ENCODE peak calls at places on chromosomes 6 and 20, in eight cellular contexts. One of them, this sample, is unnamed.

GRCh38 chr20:24790746-24791283 is 158.3 kb upstream of the CST7 start:
- DNase-seq in CD4-positive, alpha-beta T cell: no peak
- DNase-seq in PC-3: no peak
- DNase-seq in transverse colon: no peak
- DNase-seq in Panc1: no peak
- DNase-seq in AG10803: no peak
- DNase-seq in BJ: no peak
- DNase-seq in fibroblast of pulmonary artery: no peak
- DNase-seq in this sample: no peak

GRCh38 chr6:131103296-131103695 is 32.0 kb upstream of the AKAP7 start:
- DNase-seq in CD4-positive, alpha-beta T cell: no peak
- DNase-seq in PC-3: no peak
- DNase-seq in transverse colon: no peak
- DNase-seq in Panc1: no peak
- DNase-seq in AG10803: no peak
- DNase-seq in BJ: no peak
- DNase-seq in fibroblast of pulmonary artery: no peak
- DNase-seq in this sample: no peak

GRCh38 chr6:3844097-3844463 is 5.1 kb upstream of the FAM50B start:
- DNase-seq in CD4-positive, alpha-beta T cell: no peak
- DNase-seq in PC-3: peak
- DNase-seq in transverse colon: no peak
- DNase-seq in Panc1: no peak
- DNase-seq in AG10803: peak
- DNase-seq in BJ: peak
- DNase-seq in fibroblast of pulmonary artery: peak
- DNase-seq in this sample: no peak

GRCh38 chr6:106116125-106116524 is 30.0 kb downstream of the PRDM1 start:
- DNase-seq in CD4-positive, alpha-beta T cell: no peak
- DNase-seq in PC-3: peak
- DNase-seq in transverse colon: no peak
- DNase-seq in Panc1: no peak
- DNase-seq in AG10803: peak
- DNase-seq in BJ: no peak
- DNase-seq in fibroblast of pulmonary artery: peak
- DNase-seq in this sample: no peak

GRCh38 chr6:106084973-106085686 is 1.0 kb upstream of the PRDM1 start:
- DNase-seq in CD4-positive, alpha-beta T cell: no peak
- DNase-seq in PC-3: peak
- DNase-seq in transverse colon: no peak
- DNase-seq in Panc1: no peak
- DNase-seq in AG10803: peak
- DNase-seq in BJ: no peak
- DNase-seq in fibroblast of pulmonary artery: peak
- DNase-seq in this sample: no peak

GRCh38 chr6:45419574-45420082 is 41.9 kb upstream of the SUPT3H start:
- DNase-seq in CD4-positive, alpha-beta T cell: peak
- DNase-seq in PC-3: peak
- DNase-seq in transverse colon: peak
- DNase-seq in Panc1: no peak
- DNase-seq in AG10803: peak
- DNase-seq in BJ: no peak
- DNase-seq in fibroblast of pulmonary artery: peak
- DNase-seq in this sample: peak

GRCh38 chr6:138953451-138953850 is 34.6 kb downstream of the REPS1 start:
- DNase-seq in CD4-positive, alpha-beta T cell: no peak
- DNase-seq in PC-3: peak
- DNase-seq in transverse colon: no peak
- DNase-seq in Panc1: no peak
- DNase-seq in AG10803: peak
- DNase-seq in BJ: no peak
- DNase-seq in fibroblast of pulmonary artery: no peak
- DNase-seq in this sample: no peak

GRCh38 chr6:40159865-40160264 is 225.6 kb upstream of the MOCS1 start:
- DNase-seq in CD4-positive, alpha-beta T cell: no peak
- DNase-seq in PC-3: no peak
- DNase-seq in transverse colon: no peak
- DNase-seq in Panc1: no peak
- DNase-seq in AG10803: no peak
- DNase-seq in BJ: no peak
- DNase-seq in fibroblast of pulmonary artery: no peak
- DNase-seq in this sample: no peak

GRCh38 chr6:90296346-90297123 is at the start of gene BACH2:
- DNase-seq in CD4-positive, alpha-beta T cell: peak
- DNase-seq in PC-3: peak
- DNase-seq in transverse colon: peak
- DNase-seq in Panc1: no peak
- DNase-seq in AG10803: peak
- DNase-seq in BJ: no peak
- DNase-seq in fibroblast of pulmonary artery: peak
- DNase-seq in this sample: peak

GRCh38 chr6:130426078-130426726 is 60.4 kb downstream of the TMEM200A start:
- DNase-seq in CD4-positive, alpha-beta T cell: no peak
- DNase-seq in PC-3: no peak
- DNase-seq in transverse colon: no peak
- DNase-seq in Panc1: no peak
- DNase-seq in AG10803: no peak
- DNase-seq in BJ: no peak
- DNase-seq in fibroblast of pulmonary artery: no peak
- DNase-seq in this sample: no peak

GRCh38 chr20:38724603-38725457 is 544 bp downstream of the SLC32A1 start:
- DNase-seq in CD4-positive, alpha-beta T cell: no peak
- DNase-seq in PC-3: no peak
- DNase-seq in transverse colon: no peak
- DNase-seq in Panc1: no peak
- DNase-seq in AG10803: no peak
- DNase-seq in BJ: no peak
- DNase-seq in fibroblast of pulmonary artery: no peak
- DNase-seq in this sample: no peak

GRCh38 chr6:128515550-128516513 is 4.6 kb downstream of the PTPRK start:
- DNase-seq in CD4-positive, alpha-beta T cell: no peak
- DNase-seq in PC-3: peak
- DNase-seq in transverse colon: no peak
- DNase-seq in Panc1: no peak
- DNase-seq in AG10803: peak
- DNase-seq in BJ: no peak
- DNase-seq in fibroblast of pulmonary artery: peak
- DNase-seq in this sample: no peak

GRCh38 chr6:43797919-43798318 is 27.9 kb downstream of the VEGFA start:
- DNase-seq in CD4-positive, alpha-beta T cell: no peak
- DNase-seq in PC-3: no peak
- DNase-seq in transverse colon: no peak
- DNase-seq in Panc1: no peak
- DNase-seq in AG10803: no peak
- DNase-seq in BJ: no peak
- DNase-seq in fibroblast of pulmonary artery: no peak
- DNase-seq in this sample: no peak

GRCh38 chr6:65299236-65299635 is 407.8 kb downstream of the EYS start:
- DNase-seq in CD4-positive, alpha-beta T cell: no peak
- DNase-seq in PC-3: no peak
- DNase-seq in transverse colon: no peak
- DNase-seq in Panc1: no peak
- DNase-seq in AG10803: no peak
- DNase-seq in BJ: no peak
- DNase-seq in fibroblast of pulmonary artery: no peak
- DNase-seq in this sample: no peak

GRCh38 chr6:127516676-127517273 is 2.4 kb downstream of the MTCL3 start:
- DNase-seq in CD4-positive, alpha-beta T cell: peak
- DNase-seq in PC-3: peak
- DNase-seq in transverse colon: peak
- DNase-seq in Panc1: peak
- DNase-seq in AG10803: no peak
- DNase-seq in BJ: no peak
- DNase-seq in fibroblast of pulmonary artery: peak
- DNase-seq in this sample: no peak

GRCh38 chr6:19605624-19606023 is 231.5 kb upstream of the ID4 start:
- DNase-seq in CD4-positive, alpha-beta T cell: no peak
- DNase-seq in PC-3: no peak
- DNase-seq in transverse colon: no peak
- DNase-seq in Panc1: no peak
- DNase-seq in AG10803: no peak
- DNase-seq in BJ: no peak
- DNase-seq in fibroblast of pulmonary artery: no peak
- DNase-seq in this sample: no peak

GRCh38 chr6:13710552-13711383 is 867 bp downstream of the RANBP9 start:
- DNase-seq in CD4-positive, alpha-beta T cell: peak
- DNase-seq in PC-3: peak
- DNase-seq in transverse colon: peak
- DNase-seq in Panc1: no peak
- DNase-seq in AG10803: no peak
- DNase-seq in BJ: no peak
- DNase-seq in fibroblast of pulmonary artery: peak
- DNase-seq in this sample: no peak

GRCh38 chr6:127980996-127981395 is 80.1 kb upstream of the THEMIS start:
- DNase-seq in CD4-positive, alpha-beta T cell: no peak
- DNase-seq in PC-3: no peak
- DNase-seq in transverse colon: no peak
- DNase-seq in Panc1: no peak
- DNase-seq in AG10803: no peak
- DNase-seq in BJ: no peak
- DNase-seq in fibroblast of pulmonary artery: no peak
- DNase-seq in this sample: no peak

GRCh38 chr20:3559637-3560036 is 88.8 kb downstream of the ATRN start:
- DNase-seq in CD4-positive, alpha-beta T cell: no peak
- DNase-seq in PC-3: no peak
- DNase-seq in transverse colon: no peak
- DNase-seq in Panc1: no peak
- DNase-seq in AG10803: no peak
- DNase-seq in BJ: no peak
- DNase-seq in fibroblast of pulmonary artery: no peak
- DNase-seq in this sample: no peak

GRCh38 chr20:17571967-17572638 is 2.2 kb downstream of the DSTN start:
- DNase-seq in CD4-positive, alpha-beta T cell: no peak
- DNase-seq in PC-3: peak
- DNase-seq in transverse colon: no peak
- DNase-seq in Panc1: no peak
- DNase-seq in AG10803: no peak
- DNase-seq in BJ: no peak
- DNase-seq in fibroblast of pulmonary artery: no peak
- DNase-seq in this sample: no peak

GRCh38 chr6:144462058-144462457 is 176.9 kb downstream of the UTRN start:
- DNase-seq in CD4-positive, alpha-beta T cell: no peak
- DNase-seq in PC-3: no peak
- DNase-seq in transverse colon: no peak
- DNase-seq in Panc1: no peak
- DNase-seq in AG10803: no peak
- DNase-seq in BJ: no peak
- DNase-seq in fibroblast of pulmonary artery: no peak
- DNase-seq in this sample: no peak

GRCh38 chr20:16761305-16761829 is 13.2 kb downstream of the OTOR start:
- DNase-seq in CD4-positive, alpha-beta T cell: peak
- DNase-seq in PC-3: peak
- DNase-seq in transverse colon: peak
- DNase-seq in Panc1: peak
- DNase-seq in AG10803: peak
- DNase-seq in BJ: peak
- DNase-seq in fibroblast of pulmonary artery: peak
- DNase-seq in this sample: no peak

GRCh38 chr6:3697609-3698008 is 53.9 kb downstream of the PXDC1 start:
- DNase-seq in CD4-positive, alpha-beta T cell: no peak
- DNase-seq in PC-3: no peak
- DNase-seq in transverse colon: no peak
- DNase-seq in Panc1: no peak
- DNase-seq in AG10803: peak
- DNase-seq in BJ: peak
- DNase-seq in fibroblast of pulmonary artery: peak
- DNase-seq in this sample: no peak

GRCh38 chr6:112269165-112269564 is 14.8 kb upstream of the LAMA4 start:
- DNase-seq in CD4-positive, alpha-beta T cell: no peak
- DNase-seq in PC-3: peak
- DNase-seq in transverse colon: no peak
- DNase-seq in Panc1: no peak
- DNase-seq in AG10803: peak
- DNase-seq in BJ: no peak
- DNase-seq in fibroblast of pulmonary artery: peak
- DNase-seq in this sample: no peak
- TF ChIP-seq CTCF in CD4-positive, alpha-beta T cell: no peak
- TF ChIP-seq CTCF in PC-3: peak
- TF ChIP-seq CTCF in transverse colon: peak
- TF ChIP-seq CTCF in Panc1: peak
- TF ChIP-seq CTCF in AG10803: peak
- TF ChIP-seq CTCF in BJ: peak
- TF ChIP-seq CTCF in fibroblast of pulmonary artery: peak
- TF ChIP-seq CTCF in this sample: no peak

GRCh38 chr6:109527989-109528388 is 45.0 kb upstream of the ZBTB24 start:
- DNase-seq in CD4-positive, alpha-beta T cell: no peak
- DNase-seq in PC-3: peak
- DNase-seq in transverse colon: no peak
- DNase-seq in Panc1: no peak
- DNase-seq in AG10803: no peak
- DNase-seq in BJ: no peak
- DNase-seq in fibroblast of pulmonary artery: peak
- DNase-seq in this sample: no peak
- TF ChIP-seq CTCF in CD4-positive, alpha-beta T cell: no peak
- TF ChIP-seq CTCF in PC-3: peak
- TF ChIP-seq CTCF in transverse colon: no peak
- TF ChIP-seq CTCF in Panc1: peak
- TF ChIP-seq CTCF in AG10803: peak
- TF ChIP-seq CTCF in BJ: peak
- TF ChIP-seq CTCF in fibroblast of pulmonary artery: peak
- TF ChIP-seq CTCF in this sample: peak

GRCh38 chr6:157961829-157962228 is 19.8 kb upstream of the SYNJ2 start:
- DNase-seq in CD4-positive, alpha-beta T cell: no peak
- DNase-seq in PC-3: no peak
- DNase-seq in transverse colon: no peak
- DNase-seq in Panc1: no peak
- DNase-seq in AG10803: no peak
- DNase-seq in BJ: no peak
- DNase-seq in fibroblast of pulmonary artery: no peak
- DNase-seq in this sample: no peak
- TF ChIP-seq CTCF in CD4-positive, alpha-beta T cell: no peak
- TF ChIP-seq CTCF in PC-3: no peak
- TF ChIP-seq CTCF in transverse colon: no peak
- TF ChIP-seq CTCF in Panc1: no peak
- TF ChIP-seq CTCF in AG10803: no peak
- TF ChIP-seq CTCF in BJ: no peak
- TF ChIP-seq CTCF in fibroblast of pulmonary artery: no peak
- TF ChIP-seq CTCF in this sample: no peak

GRCh38 chr6:25637211-25637610 is 14.8 kb upstream of the SCGN start:
- DNase-seq in CD4-positive, alpha-beta T cell: no peak
- DNase-seq in PC-3: no peak
- DNase-seq in transverse colon: no peak
- DNase-seq in Panc1: no peak
- DNase-seq in AG10803: no peak
- DNase-seq in BJ: no peak
- DNase-seq in fibroblast of pulmonary artery: peak
- DNase-seq in this sample: no peak

GRCh38 chr6:25635886-25636317 is 16.1 kb upstream of the SCGN start:
- DNase-seq in CD4-positive, alpha-beta T cell: no peak
- DNase-seq in PC-3: no peak
- DNase-seq in transverse colon: peak
- DNase-seq in Panc1: no peak
- DNase-seq in AG10803: no peak
- DNase-seq in BJ: no peak
- DNase-seq in fibroblast of pulmonary artery: no peak
- DNase-seq in this sample: no peak

GRCh38 chr6:25639653-25640052 is 12.4 kb upstream of the SCGN start:
- DNase-seq in CD4-positive, alpha-beta T cell: no peak
- DNase-seq in PC-3: no peak
- DNase-seq in transverse colon: no peak
- DNase-seq in Panc1: no peak
- DNase-seq in AG10803: no peak
- DNase-seq in BJ: no peak
- DNase-seq in fibroblast of pulmonary artery: no peak
- DNase-seq in this sample: no peak

GRCh38 chr6:25640446-25640845 is 11.6 kb upstream of the SCGN start:
- DNase-seq in CD4-positive, alpha-beta T cell: no peak
- DNase-seq in PC-3: no peak
- DNase-seq in transverse colon: no peak
- DNase-seq in Panc1: no peak
- DNase-seq in AG10803: no peak
- DNase-seq in BJ: no peak
- DNase-seq in fibroblast of pulmonary artery: no peak
- DNase-seq in this sample: no peak

GRCh38 chr6:25637946-25638345 is 14.1 kb upstream of the SCGN start:
- DNase-seq in CD4-positive, alpha-beta T cell: no peak
- DNase-seq in PC-3: peak
- DNase-seq in transverse colon: peak
- DNase-seq in Panc1: no peak
- DNase-seq in AG10803: no peak
- DNase-seq in BJ: no peak
- DNase-seq in fibroblast of pulmonary artery: no peak
- DNase-seq in this sample: no peak
- TF ChIP-seq CTCF in CD4-positive, alpha-beta T cell: no peak
- TF ChIP-seq CTCF in PC-3: peak
- TF ChIP-seq CTCF in transverse colon: no peak
- TF ChIP-seq CTCF in Panc1: no peak
- TF ChIP-seq CTCF in AG10803: no peak
- TF ChIP-seq CTCF in BJ: no peak
- TF ChIP-seq CTCF in fibroblast of pulmonary artery: no peak
- TF ChIP-seq CTCF in this sample: no peak

This sample was measured in mesothelial cell of epicardium.